ENCODE peak calls at places on chromosomes 6 and 20, in six cellular contexts. J is H9, M is IMR-90, O is H1, N is trophoblast cell, Y is mesenchymal stem cell. S is an unnamed sample.

GRCh38 chr6:116221067-116221466 is 32.8 kb downstream of the TSPYL4 start:
- DNase-seq in J (no peak), M (peak), O (no peak), N (no peak), Y (peak), S (no peak)

GRCh38 chr6:3175742-3176321 is 18.5 kb upstream of the TUBB2A start:
- DNase-seq in J (no peak), M (no peak), O (no peak), N (peak), Y (no peak), S (no peak)

GRCh38 chr6:3943373-3943772 is 94.2 kb downstream of the FAM50B start:
- DNase-seq in J (no peak), M (peak), O (no peak), N (no peak), Y (peak), S (no peak)

GRCh38 chr6:117677553-117678131 is 2.4 kb downstream of the NUS1 start:
- DNase-seq in J (no peak), M (peak), O (no peak), N (peak), Y (peak), S (no peak)

GRCh38 chr6:23320588-23320987 is 751.2 kb downstream of the HDGFL1 start:
- DNase-seq in J (no peak), M (no peak), O (no peak), N (no peak), Y (no peak), S (no peak)

GRCh38 chr6:94721459-94721858 is 855.9 kb upstream of the MANEA start:
- DNase-seq in J (no peak), M (no peak), O (no peak), N (no peak), Y (no peak), S (no peak)

GRCh38 chr6:33714385-33715040 is 3.0 kb upstream of the UQCC2 start:
- DNase-seq in J (no peak), M (no peak), O (no peak), N (no peak), Y (no peak), S (no peak)

GRCh38 chr20:22582960-22583772 is 1.2 kb downstream of the FOXA2 start:
- DNase-seq in J (peak), M (no peak), O (peak), N (no peak), Y (no peak), S (no peak)

GRCh38 chr20:44019638-44020335 is 105.1 kb downstream of the TOX2 start:
- DNase-seq in J (no peak), M (peak), O (no peak), N (no peak), Y (peak), S (no peak)

GRCh38 chr20:34708621-34709043 is 4.5 kb downstream of the TP53INP2 start:
- DNase-seq in J (peak), M (peak), O (peak), N (no peak), Y (peak), S (peak)

GRCh38 chr20:25483431-25484132 is 76.1 kb downstream of the GINS1 start:
- DNase-seq in J (no peak), M (no peak), O (no peak), N (no peak), Y (no peak), S (no peak)

GRCh38 chr20:57434390-57434700 is 43.1 kb downstream of the RBM38 start:
- DNase-seq in J (no peak), M (no peak), O (no peak), N (no peak), Y (no peak), S (no peak)

GRCh38 chr20:37940161-37940560 is 37.2 kb downstream of the VSTM2L start:
- DNase-seq in J (peak), M (no peak), O (peak), N (no peak), Y (no peak), S (no peak)

GRCh38 chr20:43925215-43925614 is 10.6 kb downstream of the TOX2 start:
- DNase-seq in J (no peak), M (no peak), O (no peak), N (no peak), Y (no peak), S (no peak)

GRCh38 chr20:58349586-58349985 is 39.4 kb upstream of the VAPB start:
- DNase-seq in J (no peak), M (peak), O (no peak), N (no peak), Y (peak), S (no peak)

GRCh38 chr6:41167173-41167963 is 4.5 kb upstream of the TREM2 start:
- DNase-seq in J (peak), M (peak), O (peak), N (no peak), Y (peak), S (peak)

GRCh38 chr6:168087436-168088160 is 8.6 kb upstream of the FRMD1 start:
- DNase-seq in J (no peak), M (no peak), O (no peak), N (no peak), Y (no peak), S (no peak)

GRCh38 chr6:56483929-56484328 is 158.8 kb downstream of the DST start:
- DNase-seq in J (no peak), M (peak), O (no peak), N (no peak), Y (no peak), S (no peak)

GRCh38 chr6:6747371-6747770 is 158.9 kb downstream of the LY86 start:
- DNase-seq in J (no peak), M (no peak), O (no peak), N (no peak), Y (no peak), S (no peak)

GRCh38 chr6:101290346-101290745 is 103.2 kb upstream of the GRIK2 start:
- DNase-seq in J (no peak), M (no peak), O (no peak), N (no peak), Y (no peak), S (no peak)

GRCh38 chr6:134074151-134074712 is 21.8 kb upstream of the SLC2A12 start:
- DNase-seq in J (peak), M (no peak), O (peak), N (no peak), Y (no peak), S (peak)

GRCh38 chr6:146990821-146991798 is 213.1 kb upstream of the STXBP5 start:
- DNase-seq in J (no peak), M (peak), O (no peak), N (no peak), Y (peak), S (no peak)

GRCh38 chr20:39041067-39041466 is 78.9 kb downstream of the DHX35 start:
- DNase-seq in J (no peak), M (no peak), O (no peak), N (no peak), Y (no peak), S (no peak)

GRCh38 chr6:138493413-138493812 is 5.9 kb downstream of the NHSL1 start:
- DNase-seq in J (peak), M (peak), O (no peak), N (peak), Y (peak), S (no peak)

GRCh38 chr6:116371384-116372209 is 850 bp downstream of the DSE start:
- DNase-seq in J (peak), M (peak), O (peak), N (peak), Y (peak), S (peak)

GRCh38 chr6:32742374-32742773 is 1.2 kb downstream of the HLA-DQA2 start:
- DNase-seq in J (no peak), M (no peak), O (no peak), N (no peak), Y (no peak), S (no peak)

GRCh38 chr20:60341062-60341461 is 382.8 kb downstream of the CDH26 start:
- DNase-seq in J (no peak), M (no peak), O (no peak), N (no peak), Y (no peak), S (no peak)

DNA sequence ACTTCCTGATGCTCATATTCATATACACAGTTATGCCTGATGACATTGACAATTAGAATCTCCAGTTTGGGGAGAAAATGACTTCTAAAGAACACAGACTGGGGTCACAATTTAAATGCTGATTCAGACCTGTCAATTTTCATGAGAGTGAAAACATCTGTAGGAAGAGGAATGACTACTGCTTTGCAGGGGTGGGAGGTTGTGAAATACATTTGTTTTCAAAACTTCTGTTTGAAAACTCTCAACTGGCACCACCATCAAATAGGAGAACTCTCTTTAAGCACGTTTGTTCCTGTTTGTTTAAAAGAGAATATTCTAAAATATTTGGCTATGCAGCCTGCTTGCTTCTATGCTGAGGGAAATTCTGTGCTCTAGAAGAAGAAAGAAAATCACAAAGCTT is 50.8 kb upstream of the ADGRF5 start:
- DNase-seq in J (no peak), M (no peak), O (no peak), N (no peak), Y (no peak), S (no peak)
- H3K14ac ChIP-seq in J (no peak), M (no peak), O (no peak), N (no peak), Y (no peak), S (no peak)

DNA sequence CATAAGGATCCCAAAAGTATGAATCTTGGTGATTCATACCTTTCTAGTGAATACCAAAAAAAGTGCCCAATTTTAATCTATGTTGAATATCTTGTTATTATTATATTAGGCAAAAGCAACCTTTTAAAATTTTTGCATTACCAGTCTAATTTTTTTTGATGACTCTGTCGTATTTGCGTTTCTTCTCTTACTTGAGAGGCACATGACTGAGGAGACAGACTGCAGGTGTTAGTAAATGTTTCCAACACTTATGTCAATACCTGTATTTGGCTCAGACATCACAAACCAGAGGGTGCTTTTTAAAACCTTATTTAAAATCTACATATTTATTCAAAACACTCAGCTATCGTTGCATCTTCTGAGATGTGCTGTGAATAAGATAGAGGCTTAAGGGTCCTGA is 27.1 kb downstream of the ID4 start:
- DNase-seq in J (no peak), M (no peak), O (no peak), N (no peak), Y (no peak), S (no peak)
- H2BK5ac ChIP-seq in J (no peak), M (no peak), O (no peak), N (no peak), Y (no peak), S (no peak)

GRCh38 chr20:1945660-1946059 is 48.2 kb downstream of the PDYN start:
- DNase-seq in J (no peak), M (no peak), O (no peak), N (no peak), Y (no peak), S (no peak)
- H3K14ac ChIP-seq in J (no peak), M (no peak), O (no peak), N (no peak), Y (no peak), S (no peak)

GRCh38 chr20:63854069-63854765 is 7.1 kb upstream of the ABHD16B start:
- DNase-seq in J (no peak), M (no peak), O (peak), N (no peak), Y (peak), S (no peak)

GRCh38 chr20:63856111-63856511 is 5.2 kb upstream of the ABHD16B start:
- DNase-seq in J (peak), M (no peak), O (peak), N (no peak), Y (no peak), S (no peak)

GRCh38 chr20:63857751-63858392 is 3.4 kb upstream of the ABHD16B start:
- DNase-seq in J (no peak), M (no peak), O (peak), N (no peak), Y (peak), S (no peak)

GRCh38 chr20:63855363-63856110 is 5.8 kb upstream of the ABHD16B start:
- DNase-seq in J (no peak), M (no peak), O (peak), N (no peak), Y (no peak), S (no peak)

DNA sequence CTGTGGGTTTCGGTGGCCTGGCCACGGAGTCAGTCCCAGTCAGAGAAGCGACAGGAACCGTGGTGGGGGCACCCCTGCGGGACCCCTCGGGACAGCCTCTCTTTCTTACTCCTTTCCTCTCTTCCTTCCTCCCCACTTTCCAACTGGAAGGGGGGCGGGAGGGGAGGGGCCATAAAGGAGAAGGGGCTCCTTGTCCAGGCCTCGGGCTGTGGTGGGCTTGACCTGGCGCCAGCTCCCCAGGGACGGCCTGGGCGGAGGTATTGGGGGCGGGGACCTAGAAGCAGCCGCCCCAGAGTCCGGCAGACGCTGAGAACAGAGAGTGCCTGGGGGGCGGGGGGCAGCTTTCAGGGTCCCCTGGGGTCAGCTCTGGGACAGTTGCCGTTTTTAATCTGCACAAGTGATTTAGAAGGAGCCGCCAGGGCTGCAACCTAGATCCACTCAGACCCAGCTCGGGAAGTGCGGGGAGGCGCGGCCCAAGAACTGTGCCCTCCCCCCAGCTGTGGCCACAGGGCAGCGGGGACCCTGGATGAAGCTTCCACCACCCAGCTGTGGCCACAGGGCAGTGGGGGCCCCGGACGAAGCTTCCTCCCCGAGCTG is 6.4 kb upstream of the ABHD16B start:
- DNase-seq in J (no peak), M (no peak), O (peak), N (no peak), Y (no peak), S (no peak)
- H2BK5ac ChIP-seq in J (no peak), M (no peak), O (peak), N (peak), Y (no peak), S (peak)

S was measured in neuronal stem cell.